ENCODE peak calls at places on chromosomes 16 and 17, in nine cellular contexts. C, Z, T, M, A, L, V, O and G are unnamed samples.

GRCh38 chr17:50272711-50273653 is 1.3 kb upstream of the TMEM92 start:
- DNase-seq in C (no peak), O (peak; percentile 66), A (peak; percentile 62), L (peak; percentile 64), T (peak; percentile 48), Z (peak; percentile 80), M (peak; percentile 74), V (no peak), G (peak; percentile 85)

GRCh38 chr17:39927928-39928867 is 666 bp downstream of the LRRC3C start:
- DNase-seq in T (no peak), M (no peak), V (no peak), Z (peak; percentile 73), C (no peak), L (no peak), O (peak; percentile 56), A (peak; percentile 46), G (peak; percentile 25)

GRCh38 chr16:51523400-51523799 is 372.3 kb upstream of the SALL1 start:
- DNase-seq in Z (no peak), C (no peak), M (no peak), A (no peak), V (no peak), T (no peak), O (no peak), L (peak; percentile 28), G (no peak)

GRCh38 chr17:39800540-39800939 is 62.8 kb downstream of the GRB7 start:
- DNase-seq in O (no peak), C (no peak), Z (no peak), V (no peak), M (peak; percentile 46), L (no peak), T (peak; percentile 88), A (no peak), G (peak; percentile 34)

GRCh38 chr16:64428463-64428862 is 693.4 kb downstream of the CDH11 start:
- DNase-seq in L (peak; percentile 71), C (no peak), O (no peak), T (peak; percentile 42), A (no peak), Z (no peak), M (no peak), V (peak; percentile 41), G (no peak)

GRCh38 chr17:50268632-50269287 is 5.5 kb upstream of the TMEM92 start:
- DNase-seq in A (peak; percentile 10), M (no peak), L (peak; percentile 49), T (no peak), V (no peak), C (no peak), Z (no peak), O (no peak), G (peak; percentile 11)

GRCh38 chr17:66436643-66437042 is 134.2 kb downstream of the PRKCA start:
- DNase-seq in M (no peak), Z (no peak), V (no peak), A (no peak), O (no peak), L (no peak), C (no peak), T (no peak), G (no peak)

GRCh38 chr16:17784073-17784472 is 313.3 kb upstream of the XYLT1 start:
- DNase-seq in O (no peak), V (no peak), A (no peak), Z (no peak), L (no peak), M (no peak), T (peak; percentile 3), C (no peak), G (no peak)

GRCh38 chr17:79540306-79540705 is 70.5 kb downstream of the RBFOX3 start:
- DNase-seq in L (no peak), O (no peak), Z (no peak), T (no peak), A (no peak), C (no peak), M (no peak), V (no peak), G (no peak)

GRCh38 chr16:2016407-2016922 is 3.1 kb upstream of the NPW start:
- DNase-seq in O (peak; percentile 21), A (no peak), C (no peak), V (no peak), T (peak; percentile 29), Z (no peak), L (no peak), M (peak; percentile 39), G (no peak)

GRCh38 chr16:51666821-51667220 is 515.8 kb upstream of the SALL1 start:
- DNase-seq in T (no peak), Z (no peak), C (no peak), M (no peak), V (no peak), O (no peak), L (no peak), A (no peak), G (no peak)

GRCh38 chr17:81315170-81315884 is 20.2 kb upstream of the SLC38A10 start:
- DNase-seq in C (no peak), V (no peak), T (no peak), L (no peak), O (no peak), M (no peak), A (no peak), Z (no peak), G (no peak)

GRCh38 chr16:83713597-83713996 is 94.2 kb upstream of the HSBP1 start:
- DNase-seq in C (no peak), A (no peak), T (peak; percentile 17), L (no peak), Z (no peak), O (no peak), V (no peak), M (no peak), G (no peak)

GRCh38 chr16:65449526-65449925 is 327.7 kb upstream of the CDH11 start:
- DNase-seq in L (no peak), Z (no peak), M (no peak), C (no peak), O (no peak), V (no peak), A (no peak), T (no peak), G (no peak)

GRCh38 chr16:30771726-30772125 is 9.6 kb downstream of the RNF40 start:
- DNase-seq in V (no peak), L (no peak), M (no peak), A (no peak), T (no peak), O (no peak), C (no peak), Z (no peak), G (no peak)

GRCh38 chr16:56547949-56548567 is 16.8 kb upstream of the MT4 start:
- DNase-seq in O (no peak), M (no peak), C (no peak), Z (no peak), A (no peak), T (no peak), V (no peak), L (peak; percentile 7), G (no peak)

GRCh38 chr16:27579086-27579980 is 29.4 kb downstream of the KATNIP start:
- DNase-seq in A (no peak), L (peak; percentile 22), O (no peak), C (no peak), V (peak; percentile 3), Z (no peak), M (no peak), T (no peak), G (no peak)

GRCh38 chr17:75010683-75011406 is 1.6 kb upstream of the MRPL58 start:
- DNase-seq in C (no peak), L (peak; percentile 38), T (no peak), Z (no peak), A (peak; percentile 71), O (peak; percentile 38), V (no peak), M (no peak), G (peak; percentile 29)

DNA sequence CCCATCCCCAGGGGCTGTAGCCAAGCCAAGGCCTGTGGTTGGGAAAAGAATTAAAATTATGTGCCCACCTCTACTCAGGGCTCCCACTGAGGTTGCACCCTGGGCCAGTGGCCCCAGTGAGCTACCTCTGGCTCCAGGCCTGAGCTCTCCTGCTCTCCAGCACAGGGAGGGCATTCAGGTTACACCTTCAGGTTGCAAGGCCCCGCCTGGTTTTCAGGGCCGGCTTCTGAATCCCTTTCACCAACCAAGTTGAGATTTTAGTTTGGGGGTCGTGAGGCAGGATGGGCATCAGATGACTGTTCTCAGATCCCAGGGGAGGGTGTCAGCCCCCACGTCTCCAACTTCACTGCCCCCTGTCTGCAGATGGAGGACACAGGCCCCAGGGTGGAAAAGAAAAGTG is 8.0 kb upstream of the KATNB1 start:
- DNase-seq in A (no peak), C (no peak), Z (no peak), M (no peak), O (no peak), T (no peak), V (no peak), L (no peak), G (no peak)
- TF ChIP-seq CTCF in A (no peak), C (no peak), Z (no peak), M (no peak), O (no peak), T (no peak), V (no peak), L (no peak), G (no peak)

GRCh38 chr16:49799172-49799571 is 56.7 kb downstream of the ZNF423 start:
- DNase-seq in O (no peak), V (no peak), Z (no peak), L (no peak), M (no peak), A (no peak), C (no peak), T (no peak), G (no peak)

GRCh38 chr16:49800441-49800840 is 55.5 kb downstream of the ZNF423 start:
- DNase-seq in Z (no peak), T (no peak), A (no peak), O (no peak), C (no peak), L (no peak), V (no peak), M (no peak), G (no peak)

GRCh38 chr16:49800876-49801275 is 55.0 kb downstream of the ZNF423 start:
- DNase-seq in T (peak; percentile 8), M (no peak), Z (no peak), O (no peak), V (no peak), A (no peak), L (no peak), C (no peak), G (no peak)

GRCh38 chr16:49795513-49795912 is 60.4 kb downstream of the ZNF423 start:
- DNase-seq in C (no peak), T (no peak), L (no peak), A (no peak), Z (no peak), M (no peak), O (no peak), V (no peak), G (no peak)

GRCh38 chr16:49801290-49801689 is 54.6 kb downstream of the ZNF423 start:
- DNase-seq in V (no peak), T (no peak), L (no peak), O (no peak), M (no peak), A (no peak), C (no peak), Z (no peak), G (no peak)
- TF ChIP-seq CTCF in V (no peak), T (no peak), L (no peak), O (no peak), M (no peak), A (no peak), C (no peak), Z (no peak), G (no peak)

GRCh38 chr16:87172632-87173031 is 144.6 kb downstream of the C16orf95 start:
- DNase-seq in Z (no peak), T (no peak), V (no peak), L (peak; percentile 12), A (no peak), C (no peak), M (no peak), O (no peak), G (no peak)
- TF ChIP-seq CTCF in Z (no peak), T (no peak), V (peak; percentile 18), L (peak; percentile 15), A (no peak), C (no peak), M (no peak), O (no peak), G (no peak)

GRCh38 chr17:43939886-43940285 is 2.4 kb downstream of the PPY start:
- DNase-seq in V (no peak), Z (no peak), C (no peak), A (no peak), L (no peak), M (no peak), T (no peak), O (no peak), G (no peak)
- TF ChIP-seq CTCF in V (no peak), Z (no peak), C (no peak), A (no peak), L (no peak), M (no peak), T (no peak), O (no peak), G (no peak)